ENCODE peak calls at places on chromosomes 4 and X, in ten cellular contexts. Q, Z, X, I, P, K, R, S, D and J are unnamed samples. For H3K4me1, the result is how much of the 10 kb centered on the place peaks cover.

GRCh38 chr4:84319124-84319523 is 180.0 kb downstream of the NKX6-1 start:
- DNase-seq in Q (peak), Z (peak), X (no peak), I (peak), P (peak), K (no peak), R (no peak), S (no peak), D (no peak), J (no peak)

GRCh38 chrX:31931225-31931624 is 859.4 kb upstream of the FTHL17 start:
- DNase-seq in Q (no peak), Z (peak), X (no peak), I (no peak), P (no peak), K (no peak), R (no peak), S (no peak), D (no peak), J (no peak)

GRCh38 chr4:152605641-152606304 is 69.9 kb upstream of the FBXW7 start:
- DNase-seq in Q (no peak), Z (peak), X (no peak), I (no peak), P (no peak), K (peak), R (no peak), S (no peak), D (no peak), J (no peak)

GRCh38 chr4:153138736-153139135 is 65.5 kb upstream of the TRIM2 start:
- DNase-seq in Q (no peak), Z (no peak), X (no peak), I (peak), P (no peak), K (no peak), R (no peak), S (no peak), D (no peak), J (no peak)

GRCh38 chr4:6229095-6229494 is 28.7 kb upstream of the JAKMIP1 start:
- DNase-seq in Q (no peak), Z (no peak), X (peak), I (no peak), P (no peak), K (no peak), R (no peak), S (peak), D (no peak), J (no peak)

GRCh38 chr4:66294626-66295025 is 624.3 kb upstream of the EPHA5 start:
- DNase-seq in Q (no peak), Z (no peak), X (no peak), I (no peak), P (no peak), K (no peak), R (no peak), S (no peak), D (no peak), J (no peak)

GRCh38 chr4:42904986-42905385 is 12.5 kb downstream of the GRXCR1 start:
- DNase-seq in Q (no peak), Z (no peak), X (no peak), I (no peak), P (no peak), K (no peak), R (no peak), S (no peak), D (no peak), J (no peak)

GRCh38 chr4:106079616-106080015 is 184.3 kb downstream of the NPNT start:
- DNase-seq in Q (no peak), Z (no peak), X (no peak), I (no peak), P (no peak), K (no peak), R (no peak), S (no peak), D (no peak), J (no peak)

GRCh38 chr4:73729534-73730165 is 10.7 kb upstream of the CXCL8 start:
- DNase-seq in Q (peak), Z (peak), X (peak), I (peak), P (peak), K (peak), R (no peak), S (peak), D (peak), J (no peak)

GRCh38 chrX:49214996-49215526 is 15.1 kb upstream of the SYP start:
- DNase-seq in Q (no peak), Z (no peak), X (no peak), I (no peak), P (no peak), K (no peak), R (no peak), S (no peak), D (no peak), J (no peak)

GRCh38 chr4:186078977-186079697 is 10.2 kb downstream of the TLR3 start:
- DNase-seq in Q (no peak), Z (no peak), X (no peak), I (no peak), P (no peak), K (no peak), R (no peak), S (no peak), D (no peak), J (no peak)

GRCh38 chr4:91258326-91258725 is 1045.4 kb upstream of the GRID2 start:
- DNase-seq in Q (no peak), Z (no peak), X (no peak), I (no peak), P (no peak), K (no peak), R (no peak), S (no peak), D (no peak), J (no peak)

GRCh38 chr4:133323670-133324069 is 174.6 kb downstream of the PCDH10 start:
- DNase-seq in Q (no peak), Z (no peak), X (no peak), I (no peak), P (no peak), K (no peak), R (no peak), S (no peak), D (no peak), J (no peak)

GRCh38 chrX:39162322-39162721 is 361.1 kb downstream of the MID1IP1 start:
- DNase-seq in Q (peak), Z (no peak), X (no peak), I (no peak), P (no peak), K (peak), R (peak), S (peak), D (peak), J (no peak)

GRCh38 chr4:83489711-83490326 is 4.9 kb upstream of the ABRAXAS1 start:
- DNase-seq in Q (no peak), Z (no peak), X (no peak), I (no peak), P (no peak), K (no peak), R (no peak), S (no peak), D (no peak), J (no peak)

GRCh38 chrX:10001496-10001895 is 34.3 kb downstream of the CLDN34 start:
- DNase-seq in Q (no peak), Z (no peak), X (no peak), I (no peak), P (no peak), K (no peak), R (no peak), S (no peak), D (no peak), J (no peak)

GRCh38 chr4:76758996-76759395 is 138.9 kb downstream of the SOWAHB start:
- DNase-seq in Q (no peak), Z (no peak), X (no peak), I (no peak), P (no peak), K (no peak), R (no peak), S (no peak), D (no peak), J (no peak)

GRCh38 chr4:37244583-37245390 is at the start of gene NWD2:
- DNase-seq in Q (peak), Z (no peak), X (no peak), I (no peak), P (no peak), K (peak), R (no peak), S (no peak), D (peak), J (peak)

GRCh38 chrX:119853449-119853848 is 686 bp upstream of the UPF3B start:
- DNase-seq in Q (no peak), Z (no peak), X (no peak), I (no peak), P (no peak), K (no peak), R (no peak), S (no peak), D (peak), J (no peak)

GRCh38 chr4:74413265-74413664 is 31.7 kb upstream of the AREG start:
- DNase-seq in Q (no peak), Z (no peak), X (no peak), I (no peak), P (no peak), K (no peak), R (no peak), S (no peak), D (no peak), J (no peak)

GRCh38 chrX:9465380-9466114 is 689 bp downstream of the TBL1X start:
- DNase-seq in Q (peak), Z (no peak), X (no peak), I (no peak), P (no peak), K (peak), R (peak), S (peak), D (peak), J (no peak)

GRCh38 chr4:118987959-118988634 is 99.4 kb downstream of the SYNPO2 start:
- DNase-seq in Q (no peak), Z (no peak), X (no peak), I (no peak), P (no peak), K (no peak), R (no peak), S (no peak), D (no peak), J (no peak)

GRCh38 chr4:112266823-112267222 is 18.9 kb downstream of the TIFA start:
- DNase-seq in Q (no peak), Z (peak), X (no peak), I (no peak), P (peak), K (peak), R (no peak), S (no peak), D (no peak), J (no peak)

GRCh38 chr4:74293558-74293957 is 14.7 kb upstream of the EPGN start:
- DNase-seq in Q (no peak), Z (no peak), X (no peak), I (peak), P (no peak), K (no peak), R (no peak), S (no peak), D (no peak), J (no peak)

GRCh38 chrX:95760356-95760755 is 924.3 kb upstream of the DIAPH2 start:
- DNase-seq in Q (no peak), Z (no peak), X (no peak), I (no peak), P (no peak), K (no peak), R (no peak), S (no peak), D (no peak), J (no peak)

GRCh38 chr4:128924951-128925350 is 115.5 kb downstream of the JADE1 start:
- DNase-seq in Q (no peak), Z (peak), X (no peak), I (no peak), P (no peak), K (no peak), R (no peak), S (no peak), D (no peak), J (no peak)
- H3K4me3 ChIP-seq in Q (no peak), Z (no peak), X (no peak), I (no peak), P (no peak), K (no peak), R (no peak), S (no peak), D (no peak), J (no peak)

DNA sequence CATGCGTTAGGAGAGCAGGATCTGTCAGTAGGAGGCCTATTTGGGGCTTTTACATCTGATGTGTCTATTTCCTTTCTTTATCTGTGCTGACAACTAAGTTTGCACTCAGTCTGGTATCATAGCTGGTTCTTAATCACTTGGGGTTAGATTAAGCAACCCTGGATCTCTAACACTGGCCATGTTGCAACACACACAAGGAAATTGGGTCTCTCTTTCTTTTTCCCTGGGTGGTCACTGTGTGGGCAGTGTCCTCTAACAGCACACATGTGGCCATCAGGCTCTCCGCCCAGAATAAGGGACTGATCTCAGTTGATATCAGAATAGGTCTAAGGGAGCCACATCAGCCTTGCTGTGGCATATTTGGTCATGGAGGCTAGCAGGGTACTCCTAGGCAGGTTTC is 38.8 kb downstream of the IGFBP7 start:
- DNase-seq in Q (no peak), Z (peak), X (no peak), I (no peak), P (no peak), K (no peak), R (no peak), S (peak), D (no peak), J (no peak)
- H3K4me1 ChIP-seq in Q (under half), Z (under half), X (under half), I (under half), P (half or more), K (under half), R (under half), S (half or more), D (under half), J (under half)

DNA sequence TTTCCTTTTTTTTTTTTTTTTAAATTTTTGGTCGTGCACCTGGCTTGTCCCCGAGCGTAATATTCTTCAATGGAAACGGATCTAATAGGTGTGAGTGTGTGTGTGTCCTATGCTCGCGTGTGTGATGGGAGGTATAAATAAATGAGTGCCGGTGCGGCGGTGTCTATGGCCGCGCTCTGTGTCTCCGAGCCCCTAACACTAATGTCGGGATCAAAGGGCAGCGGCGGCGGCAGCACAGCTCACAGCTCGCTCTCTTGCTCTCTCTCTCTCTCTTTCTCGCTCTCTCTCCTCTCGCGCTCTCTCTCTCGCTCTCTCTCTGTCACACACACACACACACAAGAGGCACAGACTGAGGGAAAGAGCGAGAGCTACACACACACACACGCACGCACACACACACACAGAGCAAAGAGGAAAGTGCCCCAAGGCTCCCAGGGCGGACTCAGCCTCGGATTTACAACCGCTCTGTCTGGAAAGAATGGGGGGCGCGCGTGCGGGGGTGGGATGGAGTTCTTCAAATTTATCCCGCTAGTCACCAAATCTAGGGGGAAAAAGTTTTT is at the start of gene ZNF827:
- DNase-seq in Q (peak), Z (peak), X (peak), I (peak), P (peak), K (peak), R (peak), S (peak), D (peak), J (peak)
- TF ChIP-seq CTCF in Q (no peak), Z (no peak), X (no peak), I (no peak), P (no peak), K (no peak), R (no peak), S (no peak), D (no peak), J (no peak)

DNA sequence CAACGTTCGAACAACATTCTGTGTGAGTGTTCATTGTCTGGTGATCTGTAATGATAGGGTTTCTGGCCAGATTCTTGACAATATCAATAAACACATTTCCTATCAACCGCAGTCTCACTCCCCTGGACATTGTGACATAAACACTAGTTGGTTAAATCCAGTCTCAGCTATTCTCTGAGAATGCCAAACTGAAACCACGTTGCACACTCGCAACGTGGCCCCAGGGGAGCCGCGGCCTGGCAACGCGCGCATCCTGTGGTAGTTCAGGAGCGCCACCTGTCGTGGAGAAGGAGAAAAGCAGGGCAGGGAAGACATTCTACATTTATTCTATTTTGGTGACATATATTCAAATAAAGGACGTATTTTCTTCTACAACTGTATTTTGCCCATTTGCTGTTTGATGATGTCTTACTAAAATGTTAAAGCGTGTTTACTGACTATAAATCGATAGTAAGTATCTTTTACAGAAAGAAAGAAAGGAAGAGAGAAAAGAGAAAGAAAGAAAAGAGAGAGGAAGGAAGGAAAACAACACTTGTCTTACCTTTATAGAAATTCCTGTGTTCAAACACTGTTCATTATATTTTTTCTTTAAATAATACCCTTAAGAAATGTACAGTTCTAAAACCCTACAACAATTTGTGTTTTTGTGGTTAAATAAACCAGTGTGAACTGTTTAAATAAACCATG is 738.3 kb upstream of the FRG1 start:
- DNase-seq in Q (peak), Z (peak), X (peak), I (peak), P (peak), K (peak), R (no peak), S (peak), D (peak), J (no peak)
- H3K4me3 ChIP-seq in Q (no peak), Z (peak), X (peak), I (peak), P (no peak), K (no peak), R (no peak), S (peak), D (no peak), J (peak)

DNA sequence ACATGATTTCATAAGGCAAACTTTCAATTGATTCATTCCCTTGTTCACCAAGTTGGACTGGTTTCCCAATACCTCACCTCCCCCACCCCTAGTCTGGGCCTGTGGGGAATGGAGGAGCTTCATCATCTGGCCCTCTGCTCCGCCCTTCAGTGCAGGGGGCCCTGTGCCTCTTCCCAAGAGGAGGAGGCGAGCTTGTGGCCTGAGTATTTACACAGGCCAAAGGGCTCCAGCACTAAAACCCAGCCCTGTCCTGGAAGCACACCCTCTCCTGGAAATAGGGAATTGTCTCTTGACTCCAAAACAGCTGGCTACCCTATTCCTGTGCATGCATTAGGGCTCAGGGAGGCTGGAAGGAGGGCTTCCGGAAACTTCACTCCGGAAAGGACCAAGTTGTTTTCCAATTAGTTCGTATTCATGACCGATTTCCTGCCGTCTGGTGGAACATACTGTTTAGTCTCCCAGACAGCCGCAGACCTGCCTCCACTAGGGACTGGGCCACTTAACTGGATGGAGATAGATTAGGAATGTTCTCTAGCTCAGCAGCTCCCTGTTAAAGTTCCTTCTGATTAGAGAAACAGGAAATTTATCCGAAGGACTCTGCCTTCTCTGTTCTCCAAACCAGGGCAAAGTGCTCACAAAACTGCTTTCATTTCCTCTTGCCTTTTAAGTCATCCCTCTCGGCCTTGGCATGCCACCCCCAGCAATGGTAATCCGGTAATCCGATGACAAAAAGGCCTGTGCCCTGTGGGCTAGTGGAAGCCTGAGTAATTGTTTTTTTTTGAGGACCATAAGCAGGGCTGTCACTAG is 5.8 kb downstream of the SRPX2 start:
- DNase-seq in Q (peak), Z (peak), X (peak), I (peak), P (peak), K (peak), R (no peak), S (peak), D (peak), J (no peak)
- H3K4me1 ChIP-seq in Q (under half), Z (under half), X (under half), I (under half), P (under half), K (under half), R (under half), S (under half), D (under half), J (under half)

DNA sequence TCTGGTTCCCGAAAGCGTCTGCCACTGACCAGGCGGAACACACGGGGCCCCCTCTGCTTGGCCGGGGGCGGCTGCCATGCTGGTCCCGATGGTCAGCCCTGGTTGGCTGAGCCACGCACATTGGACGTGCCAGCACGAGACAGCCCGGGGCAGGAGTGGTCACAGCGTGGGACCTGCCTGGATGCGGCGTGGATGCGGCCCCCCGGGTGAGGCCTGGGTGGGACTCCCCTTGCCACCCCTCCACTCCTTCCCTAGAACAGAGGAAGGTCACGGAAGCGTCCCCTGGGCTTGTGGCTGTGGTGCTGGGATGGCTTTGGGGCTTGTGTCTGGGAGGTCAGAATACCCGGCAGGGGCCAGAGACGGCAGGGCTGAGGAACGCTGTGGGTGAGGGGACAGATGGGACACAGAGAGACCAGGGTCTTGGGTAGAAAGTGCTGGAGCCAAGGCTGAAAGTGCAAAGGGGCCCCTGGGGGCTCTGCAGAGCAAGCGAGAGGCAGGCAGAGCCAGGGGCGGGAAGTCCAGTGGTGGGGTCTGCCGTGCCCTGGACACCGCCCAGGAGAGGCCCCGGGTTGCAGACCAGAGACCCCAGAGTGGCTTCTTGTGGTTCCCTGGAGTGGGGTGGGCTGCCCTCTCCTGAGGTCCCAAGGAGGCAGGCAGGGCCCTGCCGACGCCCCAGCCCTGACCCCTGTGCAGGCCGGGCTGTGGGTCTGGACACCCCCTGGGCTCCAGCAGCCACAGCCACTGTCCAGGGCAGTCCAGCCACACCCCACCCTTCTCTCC is 8.6 kb upstream of the CPLX1 start:
- DNase-seq in Q (no peak), Z (no peak), X (no peak), I (no peak), P (no peak), K (no peak), R (no peak), S (no peak), D (no peak), J (peak)
- TF ChIP-seq CTCF in Q (no peak), Z (no peak), X (no peak), I (no peak), P (no peak), K (no peak), R (no peak), S (no peak), D (no peak), J (no peak)

GRCh38 chr4:48954314-48954713 is 31.8 kb upstream of the CWH43 start:
- DNase-seq in Q (no peak), Z (peak), X (no peak), I (no peak), P (no peak), K (no peak), R (no peak), S (no peak), D (no peak), J (no peak)
- H3K4me3 ChIP-seq in Q (no peak), Z (no peak), X (no peak), I (no peak), P (no peak), K (no peak), R (no peak), S (no peak), D (no peak), J (no peak)

GRCh38 chr4:23835814-23836478 is 53.9 kb downstream of the PPARGC1A start:
- DNase-seq in Q (no peak), Z (no peak), X (no peak), I (no peak), P (no peak), K (no peak), R (no peak), S (no peak), D (no peak), J (no peak)
- H3K4me1 ChIP-seq in Q (under half), Z (under half), X (under half), I (under half), P (under half), K (under half), R (under half), S (half or more), D (under half), J (under half)